ENCODE peak calls at places on chromosomes 5 and 9, in eight cellular contexts. L, X, Y, Q, J, W, I and A are unnamed samples.

GRCh38 chr5:150801117-150801927 is 22.8 kb downstream of the SMIM3 start:
- DNase-seq in L (no peak), Y (no peak), X (no peak), J (no peak), W (no peak), I (peak), Q (no peak), A (no peak)

GRCh38 chr5:170266570-170267379 is 30.8 kb downstream of the LCP2 start:
- DNase-seq in L (no peak), X (no peak), Y (no peak), I (no peak), Q (no peak), W (no peak), J (no peak), A (no peak)

GRCh38 chr5:3202570-3202969 is 393.1 kb upstream of the IRX1 start:
- DNase-seq in J (no peak), I (no peak), X (no peak), W (no peak), Y (no peak), L (no peak), Q (no peak), A (no peak)

GRCh38 chr5:122704247-122705036 is 70.4 kb upstream of the SNX2 start:
- DNase-seq in J (no peak), Q (no peak), L (no peak), Y (no peak), W (no peak), I (peak), X (no peak), A (no peak)

GRCh38 chr5:35246928-35247644 is 16.8 kb upstream of the PRLR start:
- DNase-seq in Y (no peak), J (no peak), L (no peak), W (peak), Q (peak), X (no peak), I (no peak), A (no peak)

GRCh38 chr9:109600142-109600541 is 102.0 kb upstream of the PTPN3 start:
- DNase-seq in J (no peak), I (peak), L (no peak), Y (no peak), W (no peak), Q (no peak), X (no peak), A (no peak)

GRCh38 chr5:132344775-132345514 is 24.6 kb upstream of the SLC22A5 start:
- DNase-seq in X (no peak), W (no peak), J (no peak), Y (no peak), I (no peak), Q (no peak), L (no peak), A (no peak)

GRCh38 chr9:70641631-70642030 is 227.2 kb upstream of the KLF9 start:
- DNase-seq in I (peak), Y (no peak), L (no peak), Q (no peak), X (no peak), W (no peak), J (no peak), A (no peak)

GRCh38 chr9:129052592-129052991 is 16.2 kb downstream of the MIGA2 start:
- DNase-seq in X (peak), L (no peak), J (no peak), Q (no peak), Y (no peak), I (no peak), W (peak), A (no peak)

GRCh38 chr9:14768561-14769234 is 46.2 kb upstream of the CER1 start:
- DNase-seq in I (peak), J (no peak), L (no peak), W (no peak), X (no peak), Y (no peak), Q (no peak), A (no peak)

GRCh38 chr5:164235176-164235914 is 729.9 kb downstream of the MAT2B start:
- DNase-seq in W (no peak), J (no peak), L (no peak), X (no peak), Q (no peak), I (no peak), Y (no peak), A (no peak)

GRCh38 chr5:113050606-113051391 is 74.2 kb downstream of the DCP2 start:
- DNase-seq in J (no peak), W (no peak), L (no peak), X (no peak), Y (no peak), I (no peak), Q (no peak), A (no peak)

GRCh38 chr9:70111042-70111602 is 67.5 kb downstream of the MAMDC2 start:
- DNase-seq in Q (no peak), I (peak), J (peak), W (peak), Y (no peak), L (peak), X (peak), A (peak)

GRCh38 chr5:10856646-10857332 is 95.8 kb upstream of the DAP start:
- DNase-seq in X (no peak), Q (peak), L (peak), W (peak), Y (no peak), J (no peak), I (peak), A (peak)

GRCh38 chr5:56638768-56639238 is 176.5 kb upstream of the MAP3K1 start:
- DNase-seq in W (no peak), Q (no peak), L (no peak), Y (no peak), J (no peak), I (no peak), X (no peak), A (no peak)

GRCh38 chr9:69573666-69574456 is 98.3 kb downstream of the APBA1 start:
- DNase-seq in L (no peak), Y (no peak), I (no peak), W (no peak), J (no peak), X (no peak), Q (no peak), A (no peak)

GRCh38 chr5:53311661-53312060 is 168.8 kb upstream of the FST start:
- DNase-seq in J (no peak), L (no peak), Q (no peak), I (no peak), W (no peak), X (no peak), Y (no peak), A (no peak)

GRCh38 chr5:176810084-176810597 is at the start of gene UNC5A:
- DNase-seq in X (no peak), J (no peak), L (no peak), Y (no peak), Q (peak), W (no peak), I (peak), A (peak)

GRCh38 chr9:112502177-112502946 is 15.7 kb downstream of the KIAA1958 start:
- DNase-seq in X (no peak), W (peak), L (no peak), Y (no peak), J (no peak), I (no peak), Q (no peak), A (no peak)

GRCh38 chr9:114078021-114078780 is at the start of gene AMBP:
- DNase-seq in Q (peak), X (no peak), Y (no peak), I (peak), J (no peak), L (peak), W (peak), A (no peak)

GRCh38 chr9:129441852-129442251 is 179.0 kb downstream of the C9orf50 start:
- DNase-seq in L (no peak), W (no peak), Y (no peak), I (no peak), Q (no peak), X (no peak), J (no peak), A (no peak)

GRCh38 chr5:52987711-52988329 is 1.3 kb upstream of the ITGA2 start:
- DNase-seq in L (no peak), J (no peak), Y (no peak), W (no peak), Q (no peak), I (no peak), X (no peak), A (no peak)

GRCh38 chr9:123150708-123151503 is 117.4 kb downstream of the GPR21 start:
- DNase-seq in I (no peak), Q (no peak), J (no peak), L (no peak), Y (no peak), X (no peak), W (no peak), A (no peak)

GRCh38 chr5:149886697-149887470 is 57.7 kb downstream of the PDE6A start:
- DNase-seq in Y (no peak), J (no peak), X (no peak), L (no peak), W (no peak), Q (no peak), I (no peak), A (no peak)

DNA sequence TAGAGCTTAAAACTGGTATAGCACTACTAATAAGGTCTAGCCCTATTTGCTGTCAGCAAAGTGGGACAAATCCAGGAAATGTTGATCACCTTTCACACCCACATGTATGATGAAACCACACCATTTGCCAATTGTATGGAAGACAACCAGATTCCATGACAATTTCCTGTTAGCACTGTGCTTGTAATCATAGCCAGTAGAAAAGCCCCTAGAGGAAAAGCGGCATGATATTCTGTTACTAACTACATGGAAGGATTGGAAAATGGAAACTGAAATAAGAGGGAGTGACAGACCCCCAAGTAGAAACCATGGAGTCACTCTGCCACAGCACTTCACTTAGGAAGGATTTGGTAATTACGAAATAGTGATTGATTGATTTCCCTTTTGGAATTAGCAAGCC is 923 bp downstream of the SPATA6L start:
- DNase-seq in W (no peak), Y (no peak), J (no peak), X (no peak), I (no peak), Q (no peak), L (no peak), A (no peak)
- TF ChIP-seq POLR2AphosphoS5 in W (peak), Y (no peak), J (peak), X (no peak), I (no peak), Q (peak), L (no peak), A (no peak)

GRCh38 chr9:137191245-137191644 is 2.8 kb downstream of the SSNA1 start:
- DNase-seq in W (no peak), I (no peak), Y (no peak), J (no peak), Q (no peak), X (no peak), L (no peak), A (no peak)

GRCh38 chr9:137190315-137190853 is 1.9 kb downstream of the SSNA1 start:
- DNase-seq in W (peak), L (no peak), Y (no peak), X (no peak), I (no peak), J (no peak), Q (peak), A (no peak)

GRCh38 chr9:137192448-137192780 is 3.9 kb downstream of the SSNA1 start:
- DNase-seq in L (no peak), Y (no peak), J (no peak), Q (no peak), X (no peak), W (no peak), I (no peak), A (no peak)

GRCh38 chr9:137192859-137193258 is 4.4 kb downstream of the SSNA1 start:
- DNase-seq in X (no peak), W (no peak), Y (no peak), I (no peak), L (no peak), J (no peak), Q (no peak), A (no peak)

DNA sequence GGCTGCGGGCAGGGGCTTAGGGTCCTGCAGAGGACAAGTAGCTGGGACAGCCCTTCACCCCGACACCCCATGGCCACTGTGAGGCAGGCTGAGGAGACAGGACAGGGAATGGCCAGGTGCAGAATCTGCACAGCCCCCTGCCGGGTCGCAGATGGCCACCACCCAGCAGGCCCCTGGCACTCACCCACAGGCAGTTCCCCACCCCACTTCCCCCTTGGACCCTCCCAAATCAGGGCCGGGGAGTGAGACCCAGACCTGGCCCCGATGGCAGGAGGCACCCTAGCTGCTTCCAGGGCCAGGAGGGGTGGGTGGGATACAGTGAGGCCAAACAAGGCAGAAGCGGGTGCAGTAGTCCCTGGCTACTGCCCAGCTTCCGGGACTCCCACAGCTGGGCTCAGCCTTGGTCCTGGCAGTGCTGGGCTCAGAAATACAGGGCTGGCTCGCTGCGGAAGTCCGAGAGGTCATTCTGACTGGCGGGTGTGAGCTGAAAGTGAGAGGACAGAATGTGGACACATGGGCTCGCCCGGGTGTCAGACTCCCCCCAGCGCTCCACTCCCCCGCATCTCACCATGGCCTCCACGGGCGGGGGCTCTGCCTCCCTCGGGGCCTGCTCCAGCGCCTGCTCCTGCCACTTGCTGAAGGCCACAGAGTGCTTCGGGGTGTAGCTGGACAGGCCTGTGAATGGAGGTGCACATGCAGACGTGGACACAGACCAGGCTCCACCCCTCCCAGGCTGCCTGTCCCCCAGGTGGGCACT is 3.4 kb downstream of the SSNA1 start:
- DNase-seq in J (no peak), L (no peak), Y (no peak), Q (peak), I (no peak), W (peak), X (no peak), A (no peak)
- TF ChIP-seq POLR2AphosphoS5 in J (no peak), L (no peak), Y (no peak), Q (no peak), I (no peak), W (no peak), X (no peak), A (no peak)

GRCh38 chr5:1799110-1799601 is 481 bp downstream of the MRPL36 start:
- DNase-seq in X (no peak), Y (no peak), Q (no peak), J (no peak), L (no peak), W (no peak), I (peak), A (peak)
- TF ChIP-seq POLR2AphosphoS5 in X (no peak), Y (no peak), Q (no peak), J (no peak), L (no peak), W (no peak), I (no peak), A (no peak)

GRCh38 chr5:78922879-78923621 is 62.1 kb downstream of the ARSB start:
- DNase-seq in Y (no peak), X (no peak), I (no peak), Q (no peak), L (no peak), J (no peak), W (peak), A (no peak)

GRCh38 chr5:78923622-78923970 is 61.5 kb downstream of the ARSB start:
- DNase-seq in Q (no peak), X (no peak), Y (no peak), W (no peak), L (no peak), I (no peak), J (no peak), A (no peak)

GRCh38 chr5:78927657-78928282 is 57.3 kb downstream of the ARSB start:
- DNase-seq in W (no peak), Q (no peak), Y (no peak), I (peak), X (no peak), J (no peak), L (no peak), A (no peak)

GRCh38 chr5:78929833-78930232 is 55.3 kb downstream of the ARSB start:
- DNase-seq in Y (no peak), L (no peak), X (no peak), Q (no peak), J (no peak), W (no peak), I (no peak), A (no peak)

DNA sequence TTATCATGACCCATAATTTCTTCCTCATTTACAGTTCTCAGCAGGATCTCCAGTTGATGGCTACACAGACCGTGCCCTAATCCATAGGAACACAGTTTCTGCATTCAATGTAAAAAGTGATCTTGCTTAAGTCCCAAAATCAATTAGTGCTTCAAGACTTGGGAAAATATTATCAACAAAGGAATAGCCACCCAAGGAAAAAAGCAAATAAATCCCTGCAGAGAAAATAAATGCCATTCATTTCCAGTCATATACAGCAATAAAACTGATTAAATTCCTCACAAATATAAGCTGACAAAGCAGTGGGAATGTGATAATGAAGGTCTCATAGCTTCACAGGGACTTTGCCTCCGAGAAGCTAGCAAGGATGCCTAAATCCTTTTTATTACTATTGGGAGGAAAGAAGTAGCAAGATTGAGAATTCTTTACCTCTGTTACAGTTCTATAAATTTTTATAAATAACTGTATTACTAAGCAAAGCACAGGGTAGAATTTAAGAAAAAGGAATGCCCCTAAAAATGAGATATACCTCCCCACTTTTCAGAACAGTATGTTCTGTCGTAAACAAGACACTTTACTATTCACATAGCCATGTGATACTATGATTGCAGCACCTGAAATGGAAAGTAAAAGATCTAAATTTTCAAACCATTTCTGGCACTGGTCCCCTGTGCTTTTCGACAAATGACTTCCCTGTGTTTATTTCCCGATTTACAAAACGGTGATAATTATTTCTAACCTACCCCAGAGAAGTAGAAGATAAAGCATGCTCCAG is 59.8 kb downstream of the ARSB start:
- DNase-seq in W (no peak), X (no peak), Y (no peak), L (no peak), J (no peak), Q (no peak), I (no peak), A (no peak)
- TF ChIP-seq POLR2AphosphoS5 in W (no peak), X (no peak), Y (no peak), L (no peak), J (no peak), Q (no peak), I (no peak), A (no peak)